ENCODE peak calls at places on chromosomes 13 and 19, in ten cellular contexts. Z is uterus, T is GM13976, N is neural crest cell, A is Calu3, D is fibroblast of pulmonary artery, E is AG09319, K is IMR-90, G is cardiac fibroblast, V is A549. Y is an unnamed sample.

GRCh38 chr19:15769586-15769985 is 17.9 kb upstream of the OR10H5 start:
- DNase-seq in K (no peak), N (no peak), G (no peak), A (no peak), Z (no peak), T (no peak), D (no peak), V (no peak), E (no peak), Y (peak; percentile 7)

GRCh38 chr19:22617614-22618325 is 16.4 kb upstream of the ZNF492 start:
- DNase-seq in N (no peak), T (no peak), D (no peak), V (no peak), G (no peak), K (no peak), E (no peak), Z (peak; percentile 59), A (no peak), Y (no peak)

GRCh38 chr19:58097783-58098681 is at the start of gene ZSCAN18:
- DNase-seq in G (peak; percentile 98), D (peak; percentile 98), A (peak; percentile 98), K (peak; percentile 86), Z (peak; percentile 99), N (peak; percentile 98), V (peak; percentile 82), T (peak; percentile 98), E (peak; percentile 94), Y (peak; percentile 98)

GRCh38 chr13:91375119-91375729 is 23.2 kb upstream of the GPC5 start:
- DNase-seq in T (peak; percentile 51), D (peak; percentile 36), K (peak; percentile 8), A (no peak), E (no peak), V (peak; percentile 12), G (peak; percentile 37), Z (no peak), N (no peak), Y (no peak)

GRCh38 chr19:3296446-3296845 is 69.9 kb upstream of the NFIC start:
- DNase-seq in D (no peak), Z (no peak), T (no peak), A (no peak), K (no peak), G (no peak), E (no peak), V (no peak), N (no peak), Y (no peak)

GRCh38 chr13:49300716-49301589 is 53.2 kb downstream of the CDADC1 start:
- DNase-seq in T (peak; percentile 87), K (peak; percentile 76), A (peak; percentile 41), V (peak; percentile 66), E (peak; percentile 40), D (peak; percentile 81), Z (peak; percentile 52), N (peak; percentile 28), G (peak; percentile 83), Y (peak; percentile 77)

GRCh38 chr13:113151745-113152707 is 6.4 kb upstream of the PROZ start:
- DNase-seq in Z (peak; percentile 40), E (peak; percentile 4), T (no peak), V (no peak), N (no peak), K (peak; percentile 74), D (peak; percentile 41), A (no peak), G (peak; percentile 64), Y (peak; percentile 49)

GRCh38 chr13:87444135-87444534 is 227.0 kb upstream of the SLITRK5 start:
- DNase-seq in A (no peak), E (no peak), V (no peak), Z (no peak), G (no peak), D (no peak), N (no peak), K (no peak), T (no peak), Y (no peak)

GRCh38 chr19:48194041-48194871 is 23.8 kb downstream of the ZSWIM9 start:
- DNase-seq in A (peak; percentile 20), K (peak; percentile 7), V (no peak), D (peak; percentile 28), T (peak; percentile 56), E (no peak), G (peak; percentile 17), Z (no peak), N (peak; percentile 25), Y (peak; percentile 62)
- TF ChIP-seq CTCF in A (peak; percentile 60), K (peak; percentile 49), V (peak; percentile 47), D (peak; percentile 53), T (peak; percentile 10), E (peak; percentile 48), G (peak; percentile 64), Z (no peak), N (peak; percentile 65), Y (peak; percentile 70)

GRCh38 chr19:38554676-38555141 is 63.0 kb downstream of the MAP4K1 start:
- DNase-seq in G (no peak), N (no peak), D (no peak), E (no peak), Z (no peak), K (no peak), T (no peak), A (no peak), V (no peak), Y (peak; percentile 54)

GRCh38 chr19:38555200-38555599 is 62.6 kb downstream of the MAP4K1 start:
- DNase-seq in G (no peak), D (no peak), N (no peak), K (no peak), Z (no peak), T (no peak), A (no peak), V (no peak), E (no peak), Y (no peak)

GRCh38 chr19:38559428-38560401 is 58.0 kb downstream of the MAP4K1 start:
- DNase-seq in T (peak; percentile 72), K (no peak), V (no peak), A (no peak), E (no peak), D (no peak), G (no peak), N (no peak), Z (no peak), Y (peak; percentile 56)

GRCh38 chr19:38556521-38557174 is 61.1 kb downstream of the MAP4K1 start:
- DNase-seq in K (no peak), N (no peak), E (no peak), G (no peak), T (no peak), A (peak; percentile 20), D (peak; percentile 9), Z (no peak), V (peak; percentile 67), Y (no peak)

GRCh38 chr19:38557205-38557799 is 60.5 kb downstream of the MAP4K1 start:
- DNase-seq in N (no peak), V (peak; percentile 44), G (no peak), D (no peak), T (no peak), E (no peak), Z (no peak), A (peak; percentile 44), K (no peak), Y (peak; percentile 64)
- TF ChIP-seq CTCF in N (no peak), V (no peak), G (no peak), D (no peak), T (peak; percentile 38), E (no peak), Z (no peak), A (no peak), K (no peak), Y (no peak)

GRCh38 chr19:29586401-29586800 is 19.7 kb upstream of the POP4 start:
- DNase-seq in E (no peak), A (no peak), G (no peak), T (no peak), D (no peak), K (no peak), V (no peak), Z (no peak), N (no peak), Y (no peak)

GRCh38 chr19:29587059-29587458 is 19.0 kb upstream of the POP4 start:
- DNase-seq in G (no peak), N (no peak), V (no peak), T (no peak), D (no peak), A (no peak), K (no peak), E (no peak), Z (no peak), Y (no peak)

GRCh38 chr19:29587518-29587986 is 18.5 kb upstream of the POP4 start:
- DNase-seq in A (no peak), D (no peak), G (no peak), V (no peak), E (no peak), N (no peak), Z (no peak), K (peak; percentile 38), T (peak; percentile 45), Y (peak; percentile 85)

GRCh38 chr19:29590278-29590677 is 15.8 kb upstream of the POP4 start:
- DNase-seq in E (no peak), D (no peak), V (no peak), A (no peak), Z (no peak), G (no peak), N (no peak), K (no peak), T (no peak), Y (no peak)

DNA sequence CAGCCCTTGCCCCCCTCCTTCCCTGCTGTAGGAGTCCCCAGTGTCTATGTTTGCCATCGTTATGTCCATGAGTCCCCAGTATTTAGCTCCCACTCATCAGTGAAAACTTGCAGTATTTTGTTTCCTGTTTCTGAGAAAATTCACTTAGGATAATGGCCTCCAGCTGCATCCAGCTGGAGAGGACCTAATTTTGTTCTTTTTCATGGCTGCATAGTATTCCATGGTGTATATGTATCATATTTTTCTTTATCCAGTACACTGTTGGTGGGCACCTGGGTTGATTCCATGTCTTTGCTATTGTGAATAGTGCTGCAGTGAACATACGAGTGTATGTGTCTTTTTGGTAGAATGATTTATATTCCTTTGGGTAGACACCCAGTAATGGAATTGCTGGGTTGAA is 18.0 kb upstream of the POP4 start:
- DNase-seq in N (no peak), K (no peak), V (no peak), A (no peak), D (no peak), G (no peak), Z (no peak), T (no peak), E (no peak), Y (no peak)
- TF ChIP-seq CTCF in N (no peak), K (no peak), V (no peak), A (no peak), D (no peak), G (no peak), Z (no peak), T (no peak), E (no peak), Y (no peak)

DNA sequence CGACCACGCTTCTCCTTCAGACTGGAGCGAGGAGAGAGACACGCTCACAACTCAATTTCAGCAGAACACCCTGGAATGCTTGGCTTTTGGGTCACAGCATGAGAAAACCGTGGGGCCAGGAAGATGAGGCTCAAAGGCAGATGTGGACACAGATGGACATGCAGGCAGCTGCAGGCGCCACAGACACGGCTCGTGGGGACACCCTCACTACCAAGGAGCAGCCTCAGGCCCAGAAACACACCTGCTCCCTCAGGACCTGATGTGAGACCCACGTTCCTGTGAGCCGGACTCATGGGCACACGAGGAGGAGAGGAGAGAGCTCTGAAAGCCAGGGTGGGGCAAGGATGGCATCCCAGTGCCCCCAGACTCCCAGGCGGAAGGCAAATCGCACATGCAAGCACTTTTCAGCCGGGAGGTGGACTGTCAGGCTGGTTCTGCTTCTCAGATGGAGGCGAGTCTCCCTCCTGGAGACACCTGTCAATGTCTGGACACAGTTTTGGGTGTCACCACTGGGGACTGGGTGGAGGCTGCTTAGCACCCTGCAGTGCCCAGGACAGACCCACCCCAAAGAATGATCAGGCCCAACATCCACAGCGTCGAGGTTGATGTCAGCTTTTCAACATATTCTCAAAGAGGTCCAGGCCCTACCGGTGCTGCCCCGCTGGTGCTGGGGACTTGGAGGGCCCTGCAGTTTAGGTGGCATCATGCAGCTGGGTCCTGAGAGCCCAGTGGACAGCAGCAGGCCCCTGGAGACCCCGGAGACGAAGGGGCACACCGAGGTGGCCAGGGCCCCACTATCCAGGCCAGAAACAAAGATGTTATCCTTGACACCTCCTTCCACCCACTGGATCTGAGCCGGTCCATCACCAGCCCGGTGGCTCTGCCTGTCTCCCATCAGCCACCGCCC is 2.3 kb downstream of the ABHD17A start:
- DNase-seq in G (no peak), A (no peak), T (no peak), N (no peak), K (no peak), Z (no peak), V (no peak), E (no peak), D (no peak), Y (no peak)
- TF ChIP-seq CTCF in G (no peak), A (no peak), T (no peak), N (no peak), K (no peak), Z (no peak), V (no peak), E (no peak), D (no peak), Y (no peak)